ENCODE peak calls at places on chromosomes 11 and 22, in eight cellular contexts. A is astrocyte of the spinal cord, I is cardiac fibroblast, U is brain pericyte, X is hypothalamus, Z is GM23248, R is GM04503, E is B cell. W is an unnamed sample.

GRCh38 chr11:72363112-72363511 is 71.2 kb downstream of the CLPB start:
- DNase-seq in U (no peak), Z (no peak), R (no peak), A (no peak), I (peak), E (no peak), X (no peak), W (no peak)

GRCh38 chr22:38346506-38346905 is 29.3 kb upstream of the CSNK1E start:
- DNase-seq in A (no peak), E (peak), I (no peak), X (no peak), U (no peak), Z (no peak), R (no peak), W (no peak)

GRCh38 chr22:24474221-24474620 is 20.9 kb upstream of the UPB1 start:
- DNase-seq in R (peak), U (no peak), X (no peak), E (no peak), A (peak), I (peak), Z (peak), W (no peak)

GRCh38 chr11:2210366-2211112 is 38.9 kb upstream of the TH start:
- DNase-seq in I (no peak), A (no peak), E (no peak), U (no peak), R (no peak), X (no peak), Z (no peak), W (no peak)

GRCh38 chr11:35485656-35486318 is 39.6 kb downstream of the PAMR1 start:
- DNase-seq in X (no peak), Z (peak), A (peak), E (peak), U (peak), I (peak), R (no peak), W (peak)

GRCh38 chr11:75492181-75492820 is 33.4 kb downstream of the GDPD5 start:
- DNase-seq in I (peak), Z (no peak), X (no peak), R (no peak), U (no peak), E (peak), A (no peak), W (peak)

GRCh38 chr11:104484784-104485554 is 321.0 kb upstream of the PDGFD start:
- DNase-seq in I (no peak), Z (no peak), X (no peak), A (no peak), E (no peak), R (no peak), U (no peak), W (no peak)

GRCh38 chr11:120547301-120547700 is 35.8 kb downstream of the GRIK4 start:
- DNase-seq in R (no peak), Z (peak), A (no peak), I (no peak), X (no peak), U (no peak), E (no peak), W (peak)

GRCh38 chr22:25848954-25849353 is 107.0 kb downstream of the MYO18B start:
- DNase-seq in X (no peak), R (no peak), Z (no peak), A (no peak), I (no peak), E (no peak), U (no peak), W (no peak)

GRCh38 chr11:65047581-65048422 is 6.8 kb downstream of the SAC3D1 start:
- DNase-seq in I (no peak), A (no peak), X (no peak), E (peak), R (no peak), Z (peak), U (no peak), W (no peak)

GRCh38 chr11:47997063-47998053 is 17.0 kb downstream of the PTPRJ start:
- DNase-seq in R (no peak), Z (no peak), I (no peak), A (no peak), X (no peak), E (no peak), U (no peak), W (peak)

GRCh38 chr11:46335858-46336600 is 11.2 kb upstream of the DGKZ start:
- DNase-seq in I (no peak), Z (no peak), U (no peak), E (no peak), X (no peak), R (no peak), A (no peak), W (no peak)

GRCh38 chr11:6617315-6617781 is 1.9 kb downstream of the TPP1 start:
- DNase-seq in A (no peak), R (no peak), I (peak), Z (peak), E (no peak), U (no peak), X (no peak), W (no peak)

GRCh38 chr11:87056091-87056490 is 18.4 kb downstream of the TMEM135 start:
- DNase-seq in E (no peak), A (no peak), R (no peak), I (no peak), Z (no peak), X (no peak), U (no peak), W (no peak)

GRCh38 chr11:62705401-62705800 is 1.8 kb downstream of the BSCL2 start:
- DNase-seq in R (no peak), U (no peak), X (no peak), A (no peak), Z (peak), I (no peak), E (no peak), W (peak)

GRCh38 chr11:67545280-67545679 is 22.0 kb upstream of the CABP2 start:
- DNase-seq in R (no peak), I (no peak), Z (no peak), U (no peak), E (peak), A (no peak), X (no peak), W (peak)

GRCh38 chr22:25759825-25760231 is 17.8 kb downstream of the MYO18B start:
- DNase-seq in I (peak), E (no peak), U (no peak), Z (peak), A (peak), X (no peak), R (peak), W (no peak)

GRCh38 chr11:11841121-11841604 is 609 bp upstream of the USP47 start:
- DNase-seq in A (peak), U (no peak), E (peak), Z (peak), R (no peak), X (no peak), I (peak), W (peak)

GRCh38 chr11:6737872-6738466 is 33.8 kb downstream of the OR2AG2 start:
- DNase-seq in I (peak), A (peak), U (no peak), E (peak), Z (peak), X (no peak), R (no peak), W (peak)

GRCh38 chr11:124897681-124898680 is at the start of gene ROBO4:
- DNase-seq in A (peak), U (no peak), R (peak), I (peak), Z (peak), X (no peak), E (no peak), W (no peak)

GRCh38 chr11:113296447-113297205 is 17.8 kb upstream of the TTC12 start:
- DNase-seq in U (no peak), A (no peak), R (no peak), E (no peak), I (no peak), X (no peak), Z (no peak), W (no peak)